ENCODE peak calls at places on chromosome 18, in eight cellular contexts. W is M059J, M is D721Med, A is frontal cortex, P is NCI-H524, V is lower lobe of right lung, S is HFF-Myc, D is DMS153. N is an unnamed sample.

GRCh38 chr18:50638623-50639398 is 78.9 kb downstream of the MAPK4 start:
- DNase-seq in W (no peak), M (no peak), A (no peak), P (peak), V (no peak), S (no peak), D (no peak), N (no peak)

GRCh38 chr18:25225152-25225551 is 126.8 kb downstream of the ZNF521 start:
- DNase-seq in W (no peak), M (no peak), A (no peak), P (no peak), V (no peak), S (no peak), D (no peak), N (no peak)

GRCh38 chr18:63177822-63178525 is 141.6 kb downstream of the BCL2 start:
- DNase-seq in W (no peak), M (no peak), A (no peak), P (no peak), V (no peak), S (no peak), D (peak), N (no peak)

GRCh38 chr18:79367480-79367879 is 28.2 kb upstream of the NFATC1 start:
- DNase-seq in W (no peak), M (no peak), A (no peak), P (no peak), V (no peak), S (no peak), D (no peak), N (no peak)

GRCh38 chr18:44679056-44679911 is 1.4 kb upstream of the SETBP1 start:
- DNase-seq in W (peak), M (peak), A (peak), P (peak), V (peak), S (peak), D (peak), N (peak)

GRCh38 chr18:22543764-22544163 is 126.0 kb upstream of the CTAGE1 start:
- DNase-seq in W (no peak), M (no peak), A (no peak), P (no peak), V (no peak), S (no peak), D (no peak), N (no peak)

GRCh38 chr18:24300703-24301102 is 96.9 kb downstream of the OSBPL1A start:
- DNase-seq in W (no peak), M (no peak), A (no peak), P (no peak), V (no peak), S (no peak), D (no peak), N (no peak)

GRCh38 chr18:74342416-74343043 is 26.9 kb downstream of the C18orf63 start:
- DNase-seq in W (peak), M (no peak), A (peak), P (peak), V (no peak), S (peak), D (peak), N (no peak)

GRCh38 chr18:55152801-55153200 is 193.5 kb upstream of the CCDC68 start:
- DNase-seq in W (peak), M (no peak), A (no peak), P (no peak), V (no peak), S (no peak), D (no peak), N (no peak)